ENCODE peak calls at places on chromosomes 2 and 18, in six cellular contexts. N, X, P, J, A and Y are unnamed samples.

GRCh38 chr18:45106331-45106774 is 425.7 kb downstream of the SETBP1 start:
- DNase-seq in N (peak), X (peak), P (peak), J (no peak), A (no peak), Y (no peak)

GRCh38 chr2:236665130-236665529 is 95.5 kb downstream of the ACKR3 start:
- DNase-seq in N (no peak), X (no peak), P (no peak), J (no peak), A (no peak), Y (no peak)

GRCh38 chr2:239267411-239267941 is 133.3 kb downstream of the HDAC4 start:
- DNase-seq in N (peak), X (peak), P (peak), J (no peak), A (no peak), Y (peak)

GRCh38 chr2:60104514-60105501 is 448.6 kb downstream of the BCL11A start:
- DNase-seq in N (no peak), X (no peak), P (peak), J (no peak), A (no peak), Y (no peak)

GRCh38 chr2:191961556-191961955 is 114.7 kb upstream of the CAVIN2 start:
- DNase-seq in N (no peak), X (no peak), P (no peak), J (no peak), A (no peak), Y (no peak)

GRCh38 chr18:63562284-63562683 is 20.1 kb downstream of the SERPINB12 start:
- DNase-seq in N (peak), X (no peak), P (no peak), J (no peak), A (no peak), Y (no peak)

GRCh38 chr2:67522154-67522553 is 125.0 kb downstream of the ETAA1 start:
- DNase-seq in N (no peak), X (no peak), P (no peak), J (no peak), A (no peak), Y (no peak)

GRCh38 chr2:205776139-205776538 is 93.8 kb downstream of the NRP2 start:
- DNase-seq in N (peak), X (peak), P (peak), J (peak), A (peak), Y (peak)

GRCh38 chr2:61291851-61292575 is 130.0 kb downstream of the C2orf74 start:
- DNase-seq in N (no peak), X (no peak), P (no peak), J (no peak), A (no peak), Y (no peak)

GRCh38 chr2:172429351-172429968 is 2.1 kb downstream of the ITGA6 start:
- DNase-seq in N (no peak), X (no peak), P (peak), J (no peak), A (no peak), Y (no peak)

GRCh38 chr18:79523221-79523737 is 127.5 kb downstream of the NFATC1 start:
- DNase-seq in N (peak), X (no peak), P (no peak), J (no peak), A (no peak), Y (no peak)

GRCh38 chr18:50753311-50753710 is 66.5 kb downstream of the MRO start:
- DNase-seq in N (no peak), X (no peak), P (no peak), J (no peak), A (no peak), Y (no peak)

GRCh38 chr18:78583739-78584066 is 395.9 kb upstream of the SALL3 start:
- DNase-seq in N (no peak), X (no peak), P (no peak), J (no peak), A (no peak), Y (no peak)

GRCh38 chr2:142495141-142495540 is 364.3 kb upstream of the LRP1B start:
- DNase-seq in N (no peak), X (no peak), P (no peak), J (no peak), A (no peak), Y (no peak)

GRCh38 chr2:100940766-100941645 is 61.1 kb upstream of the RPL31 start:
- DNase-seq in N (no peak), X (no peak), P (no peak), J (no peak), A (no peak), Y (no peak)

GRCh38 chr2:64204006-64204632 is 59.9 kb upstream of the PELI1 start:
- DNase-seq in N (no peak), X (peak), P (peak), J (no peak), A (peak), Y (peak)

GRCh38 chr18:55351980-55352714 is 235.8 kb downstream of the TCF4 start:
- DNase-seq in N (no peak), X (no peak), P (no peak), J (no peak), A (no peak), Y (no peak)

GRCh38 chr18:54251606-54252400 is 17.5 kb upstream of the POLI start:
- DNase-seq in N (no peak), X (no peak), P (no peak), J (no peak), A (no peak), Y (no peak)

GRCh38 chr2:218378053-218378452 is 4.0 kb upstream of the SLC11A1 start:
- DNase-seq in N (no peak), X (no peak), P (peak), J (no peak), A (no peak), Y (no peak)

GRCh38 chr18:79932907-79933306 is 18.5 kb downstream of the SLC66A2 start:
- DNase-seq in N (no peak), X (no peak), P (no peak), J (no peak), A (no peak), Y (no peak)

GRCh38 chr2:46118656-46119338 is 178.4 kb upstream of the EPAS1 start:
- DNase-seq in N (no peak), X (no peak), P (no peak), J (no peak), A (no peak), Y (no peak)

GRCh38 chr2:27313882-27314645 is 5.8 kb upstream of the UCN start:
- DNase-seq in N (no peak), X (no peak), P (no peak), J (no peak), A (no peak), Y (no peak)

GRCh38 chr2:8679827-8680731 is 1.8 kb upstream of the ID2 start:
- DNase-seq in N (peak), X (peak), P (no peak), J (no peak), A (peak), Y (peak)

GRCh38 chr2:218400167-218400929 is 680 bp downstream of the CTDSP1 start:
- DNase-seq in N (peak), X (no peak), P (peak), J (no peak), A (peak), Y (peak)

DNA sequence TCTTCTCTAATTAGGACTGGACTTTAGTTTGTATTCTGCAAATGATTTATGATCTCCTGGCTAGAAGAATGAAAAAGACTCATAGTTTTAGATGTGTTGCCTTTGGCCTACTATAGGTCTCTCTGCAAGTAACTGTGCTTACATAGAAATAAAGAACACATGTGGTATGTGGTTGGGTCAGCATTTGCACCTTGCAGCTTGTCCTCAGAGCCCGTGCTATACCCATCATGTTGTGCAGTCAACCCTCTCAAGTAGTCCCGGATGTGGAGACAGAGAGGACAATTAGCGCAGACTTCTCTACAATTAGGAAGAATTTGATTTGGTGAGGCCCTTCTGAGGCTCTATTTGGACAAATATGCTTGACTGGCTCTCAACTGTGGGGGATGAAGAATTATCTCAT is 203.7 kb upstream of the ITGA4 start:
- DNase-seq in N (no peak), X (peak), P (no peak), J (no peak), A (no peak), Y (no peak)
- TF ChIP-seq CTCF in N (no peak), X (no peak), P (no peak), J (no peak), A (no peak), Y (no peak)

GRCh38 chr18:22238036-22238435 is 68.6 kb downstream of the GATA6 start:
- DNase-seq in N (no peak), X (no peak), P (no peak), J (no peak), A (no peak), Y (no peak)
- TF ChIP-seq CTCF in N (no peak), X (no peak), P (no peak), J (no peak), A (no peak), Y (no peak)

GRCh38 chr18:26656944-26657536 is 108.7 kb upstream of the KCTD1 start:
- DNase-seq in N (no peak), X (peak), P (peak), J (peak), A (peak), Y (peak)

GRCh38 chr18:26655010-26655613 is 106.8 kb upstream of the KCTD1 start:
- DNase-seq in N (no peak), X (peak), P (no peak), J (no peak), A (no peak), Y (no peak)

GRCh38 chr18:26654173-26655009 is 106.0 kb upstream of the KCTD1 start:
- DNase-seq in N (no peak), X (no peak), P (no peak), J (no peak), A (no peak), Y (no peak)

GRCh38 chr18:26656401-26656943 is 108.1 kb upstream of the KCTD1 start:
- DNase-seq in N (no peak), X (no peak), P (no peak), J (no peak), A (peak), Y (no peak)

GRCh38 chr18:26655614-26656400 is 107.5 kb upstream of the KCTD1 start:
- DNase-seq in N (no peak), X (peak), P (peak), J (peak), A (peak), Y (peak)
- TF ChIP-seq CTCF in N (no peak), X (peak), P (no peak), J (peak), A (peak), Y (peak)

GRCh38 chr2:145484443-145485086 is 964.6 kb upstream of the ZEB2 start:
- DNase-seq in N (peak), X (peak), P (peak), J (no peak), A (no peak), Y (no peak)
- TF ChIP-seq CTCF in N (peak), X (peak), P (no peak), J (no peak), A (peak), Y (peak)